ENCODE peak calls at places on chromosomes 5 and 9, in five cellular contexts. V is GM23338, K is WTC11, J is breast epithelium, O is K562. F is an unnamed sample.

GRCh38 chr9:137056739-137057407 is 3.0 kb upstream of the ENTPD2 start:
- DNase-seq in V (no peak), K (no peak), J (no peak), O (no peak), F (no peak)

GRCh38 chr9:93365427-93366118 is 85.9 kb upstream of the FAM120A start:
- DNase-seq in V (peak), K (peak), J (no peak), O (no peak), F (no peak)

GRCh38 chr5:149011084-149011483 is 51.8 kb downstream of the SH3TC2 start:
- DNase-seq in V (no peak), K (no peak), J (no peak), O (no peak), F (no peak)

GRCh38 chr5:132437604-132438275 is 52.8 kb downstream of the IRF1 start:
- DNase-seq in V (peak), K (peak), J (no peak), O (peak), F (no peak)

GRCh38 chr9:86990276-86990675 is 43.0 kb upstream of the GAS1 start:
- DNase-seq in V (no peak), K (no peak), J (no peak), O (no peak), F (no peak)

GRCh38 chr5:34576849-34577248 is 79.3 kb upstream of the RAI14 start:
- DNase-seq in V (no peak), K (no peak), J (no peak), O (no peak), F (no peak)

GRCh38 chr5:176774216-176775171 is 35.9 kb upstream of the UNC5A start:
- DNase-seq in V (peak), K (no peak), J (peak), O (no peak), F (no peak)

GRCh38 chr5:139178948-139179347 is 19.2 kb downstream of the SIL1 start:
- DNase-seq in V (peak), K (no peak), J (no peak), O (peak), F (no peak)

GRCh38 chr5:7492371-7492770 is 96.4 kb downstream of the ADCY2 start:
- DNase-seq in V (no peak), K (no peak), J (no peak), O (no peak), F (no peak)

GRCh38 chr9:131887680-131888079 is 147.8 kb upstream of the RAPGEF1 start:
- DNase-seq in V (no peak), K (no peak), J (no peak), O (no peak), F (no peak)

GRCh38 chr5:180373475-180374269 is 20.5 kb upstream of the GFPT2 start:
- DNase-seq in V (no peak), K (no peak), J (no peak), O (no peak), F (no peak)

GRCh38 chr9:135706288-135706687 is 4.3 kb downstream of the KCNT1 start:
- DNase-seq in V (no peak), K (no peak), J (no peak), O (no peak), F (no peak)

GRCh38 chr5:132103380-132103951 is 29.9 kb downstream of the CSF2 start:
- DNase-seq in V (no peak), K (no peak), J (no peak), O (peak), F (peak)

GRCh38 chr9:101635020-101635419 is 40.3 kb upstream of the PPP3R2 start:
- DNase-seq in V (no peak), K (no peak), J (no peak), O (no peak), F (no peak)

GRCh38 chr5:79771387-79771786 is 81.8 kb downstream of the CMYA5 start:
- DNase-seq in V (no peak), K (no peak), J (no peak), O (no peak), F (no peak)

GRCh38 chr5:108251350-108251749 is 130.5 kb downstream of the FBXL17 start:
- DNase-seq in V (no peak), K (no peak), J (no peak), O (no peak), F (no peak)

GRCh38 chr5:115098041-115098702 is 71.5 kb downstream of the TRIM36 start:
- DNase-seq in V (peak), K (no peak), J (no peak), O (peak), F (no peak)

GRCh38 chr5:119289413-119289812 is 66.4 kb upstream of the TNFAIP8 start:
- DNase-seq in V (no peak), K (no peak), J (no peak), O (no peak), F (no peak)

GRCh38 chr5:31133488-31133887 is 60.0 kb upstream of the CDH6 start:
- DNase-seq in V (no peak), K (no peak), J (no peak), O (no peak), F (no peak)

GRCh38 chr5:137217599-137218200 is 281.4 kb downstream of the SPOCK1 start:
- DNase-seq in V (no peak), K (no peak), J (no peak), O (no peak), F (no peak)

GRCh38 chr5:38291355-38291754 is 33.0 kb downstream of the EGFLAM start:
- DNase-seq in V (no peak), K (no peak), J (no peak), O (no peak), F (no peak)

GRCh38 chr5:109485030-109485429 is 75.3 kb upstream of the PJA2 start:
- DNase-seq in V (no peak), K (no peak), J (peak), O (peak), F (peak)

GRCh38 chr5:154172785-154173184 is 17.7 kb upstream of the GALNT10 start:
- DNase-seq in V (no peak), K (no peak), J (no peak), O (no peak), F (no peak)

GRCh38 chr9:124337562-124337961 is 77.7 kb downstream of the PSMB7 start:
- DNase-seq in V (no peak), K (no peak), J (no peak), O (no peak), F (no peak)

GRCh38 chr9:36187414-36187813 is 3.3 kb upstream of the CLTA start:
- DNase-seq in V (no peak), K (no peak), J (no peak), O (no peak), F (no peak)